ENCODE peak calls at places on chromosomes 2 and 18, in seven cellular contexts. S is heart left ventricle, X is frontal cortex, A is epithelial cell of esophagus, E is GM13977, G is nucleus accumbens, M is cardiac fibroblast. O is an unnamed sample.

GRCh38 chr2:33726415-33726814 is 127.3 kb upstream of the FAM98A start:
- DNase-seq in S (no peak), X (no peak), A (no peak), E (no peak), G (no peak), M (no peak), O (no peak)

GRCh38 chr2:238585836-238586821 is 159.4 kb downstream of the ASB1 start:
- DNase-seq in S (no peak), X (peak; percentile 50), A (no peak), E (no peak), G (no peak), M (no peak), O (no peak)

GRCh38 chr18:44627245-44627644 is 53.4 kb upstream of the SETBP1 start:
- DNase-seq in S (no peak), X (no peak), A (peak; percentile 74), E (no peak), G (no peak), M (peak; percentile 75), O (no peak)

GRCh38 chr2:148561389-148561788 is 83.2 kb upstream of the EPC2 start:
- DNase-seq in S (no peak), X (no peak), A (no peak), E (no peak), G (no peak), M (no peak), O (no peak)

GRCh38 chr2:235518317-235519090 is 24.7 kb downstream of the AGAP1 start:
- DNase-seq in S (no peak), X (no peak), A (no peak), E (no peak), G (no peak), M (peak; percentile 47), O (no peak)

GRCh38 chr2:228535396-228535795 is 353.9 kb upstream of the SPHKAP start:
- DNase-seq in S (no peak), X (no peak), A (no peak), E (no peak), G (no peak), M (no peak), O (no peak)

GRCh38 chr2:176188969-176189665 is 649 bp downstream of the HOXD1 start:
- DNase-seq in S (no peak), X (no peak), A (no peak), E (peak; percentile 52), G (no peak), M (no peak), O (no peak)

GRCh38 chr2:234512884-234513669 is 16.2 kb upstream of the ARL4C start:
- DNase-seq in S (no peak), X (no peak), A (no peak), E (no peak), G (no peak), M (peak; percentile 58), O (no peak)

GRCh38 chr2:27485496-27485895 is 4.0 kb downstream of the IFT172 start:
- DNase-seq in S (no peak), X (no peak), A (no peak), E (no peak), G (no peak), M (no peak), O (no peak)

GRCh38 chr18:22260208-22260816 is 90.9 kb downstream of the GATA6 start:
- DNase-seq in S (no peak), X (no peak), A (no peak), E (no peak), G (no peak), M (no peak), O (no peak)

GRCh38 chr2:12287220-12287751 is 429.4 kb upstream of the TRIB2 start:
- DNase-seq in S (no peak), X (no peak), A (peak; percentile 52), E (no peak), G (no peak), M (peak; percentile 42), O (no peak)

GRCh38 chr18:58309610-58310239 is 265.7 kb downstream of the NEDD4L start:
- DNase-seq in S (no peak), X (no peak), A (no peak), E (no peak), G (no peak), M (no peak), O (no peak)

GRCh38 chr2:6639870-6640639 is 225.7 kb downstream of the CMPK2 start:
- DNase-seq in S (no peak), X (no peak), A (no peak), E (no peak), G (no peak), M (no peak), O (no peak)

GRCh38 chr2:109444916-109445315 is 168.8 kb downstream of the SEPTIN10 start:
- DNase-seq in S (no peak), X (no peak), A (no peak), E (no peak), G (no peak), M (no peak), O (no peak)

GRCh38 chr2:200219400-200220113 is 86.9 kb upstream of the SPATS2L start:
- DNase-seq in S (no peak), X (no peak), A (no peak), E (no peak), G (no peak), M (no peak), O (no peak)

GRCh38 chr18:48412339-48412929 is 3.3 kb upstream of the ZBTB7C start:
- DNase-seq in S (no peak), X (no peak), A (peak; percentile 55), E (peak; percentile 48), G (no peak), M (peak; percentile 38), O (peak; percentile 34)

GRCh38 chr2:171317492-171318125 is 116.2 kb downstream of the METTL8 start:
- DNase-seq in S (no peak), X (no peak), A (no peak), E (no peak), G (no peak), M (no peak), O (no peak)

GRCh38 chr18:48263913-48264506 is 145.2 kb downstream of the ZBTB7C start:
- DNase-seq in S (no peak), X (no peak), A (peak; percentile 50), E (no peak), G (no peak), M (no peak), O (no peak)